ENCODE peak calls at places on chromosomes 11 and 22, in nine cellular contexts. One of them, this sample, is unnamed.

GRCh38 chr11:45857834-45858492 is 10.7 kb downstream of the CRY2 start:
- DNase-seq in LoVo: no peak
- DNase-seq in cardiac septum: no peak
- DNase-seq in stimulated activated CD4-positive, alpha-beta T cell treated with anti-CD3 and anti-CD28 coated beads, TNF-alpha, amount 100 ng/mL, for 1 hour: no peak
- DNase-seq in RWPE1: no peak
- DNase-seq in NCI-H1417 treated with DMSO at 0.1 percent for 48 hours: no peak
- DNase-seq in Calu3: no peak
- DNase-seq in activated CD4-positive, CD25-positive, alpha-beta regulatory T cell: no peak
- DNase-seq in HTR-8/SVneo: no peak
- DNase-seq in this sample: no peak

GRCh38 chr11:76685841-76686240 is 15.3 kb upstream of the LRRC32 start:
- DNase-seq in LoVo: no peak
- DNase-seq in cardiac septum: no peak
- DNase-seq in stimulated activated CD4-positive, alpha-beta T cell treated with anti-CD3 and anti-CD28 coated beads, TNF-alpha, amount 100 ng/mL, for 1 hour: no peak
- DNase-seq in RWPE1: no peak
- DNase-seq in NCI-H1417 treated with DMSO at 0.1 percent for 48 hours: no peak
- DNase-seq in Calu3: no peak
- DNase-seq in activated CD4-positive, CD25-positive, alpha-beta regulatory T cell: no peak
- DNase-seq in HTR-8/SVneo: no peak
- DNase-seq in this sample: no peak

GRCh38 chr22:29255064-29255621 is 12.6 kb downstream of the RHBDD3 start:
- DNase-seq in LoVo: no peak
- DNase-seq in cardiac septum: no peak
- DNase-seq in stimulated activated CD4-positive, alpha-beta T cell treated with anti-CD3 and anti-CD28 coated beads, TNF-alpha, amount 100 ng/mL, for 1 hour: no peak
- DNase-seq in RWPE1: no peak
- DNase-seq in NCI-H1417 treated with DMSO at 0.1 percent for 48 hours: no peak
- DNase-seq in Calu3: no peak
- DNase-seq in activated CD4-positive, CD25-positive, alpha-beta regulatory T cell: no peak
- DNase-seq in HTR-8/SVneo: no peak
- DNase-seq in this sample: no peak

GRCh38 chr11:117930208-117930570 is 987 bp upstream of the TMPRSS13 start:
- DNase-seq in LoVo: no peak
- DNase-seq in cardiac septum: peak; percentile 10
- DNase-seq in stimulated activated CD4-positive, alpha-beta T cell treated with anti-CD3 and anti-CD28 coated beads, TNF-alpha, amount 100 ng/mL, for 1 hour: no peak
- DNase-seq in RWPE1: no peak
- DNase-seq in NCI-H1417 treated with DMSO at 0.1 percent for 48 hours: no peak
- DNase-seq in Calu3: no peak
- DNase-seq in activated CD4-positive, CD25-positive, alpha-beta regulatory T cell: no peak
- DNase-seq in HTR-8/SVneo: no peak
- DNase-seq in this sample: no peak

GRCh38 chr11:3231851-3232744 is at the start of gene MRGPRE:
- DNase-seq in LoVo: no peak
- DNase-seq in cardiac septum: peak; percentile 78
- DNase-seq in stimulated activated CD4-positive, alpha-beta T cell treated with anti-CD3 and anti-CD28 coated beads, TNF-alpha, amount 100 ng/mL, for 1 hour: no peak
- DNase-seq in RWPE1: no peak
- DNase-seq in NCI-H1417 treated with DMSO at 0.1 percent for 48 hours: no peak
- DNase-seq in Calu3: no peak
- DNase-seq in activated CD4-positive, CD25-positive, alpha-beta regulatory T cell: no peak
- DNase-seq in HTR-8/SVneo: no peak
- DNase-seq in this sample: no peak

GRCh38 chr22:46537221-46537945 is at the start of gene CELSR1:
- DNase-seq in LoVo: peak; percentile 66
- DNase-seq in cardiac septum: no peak
- DNase-seq in stimulated activated CD4-positive, alpha-beta T cell treated with anti-CD3 and anti-CD28 coated beads, TNF-alpha, amount 100 ng/mL, for 1 hour: no peak
- DNase-seq in RWPE1: no peak
- DNase-seq in NCI-H1417 treated with DMSO at 0.1 percent for 48 hours: no peak
- DNase-seq in Calu3: peak; percentile 79
- DNase-seq in activated CD4-positive, CD25-positive, alpha-beta regulatory T cell: no peak
- DNase-seq in HTR-8/SVneo: peak; percentile 59
- DNase-seq in this sample: no peak

GRCh38 chr11:134126197-134126822 is 57.4 kb downstream of the JAM3 start:
- DNase-seq in LoVo: no peak
- DNase-seq in cardiac septum: no peak
- DNase-seq in stimulated activated CD4-positive, alpha-beta T cell treated with anti-CD3 and anti-CD28 coated beads, TNF-alpha, amount 100 ng/mL, for 1 hour: no peak
- DNase-seq in RWPE1: no peak
- DNase-seq in NCI-H1417 treated with DMSO at 0.1 percent for 48 hours: no peak
- DNase-seq in Calu3: no peak
- DNase-seq in activated CD4-positive, CD25-positive, alpha-beta regulatory T cell: no peak
- DNase-seq in HTR-8/SVneo: peak; percentile 27
- DNase-seq in this sample: no peak

GRCh38 chr22:43630451-43630850 is 181.7 kb downstream of the EFCAB6 start:
- DNase-seq in LoVo: no peak
- DNase-seq in cardiac septum: no peak
- DNase-seq in stimulated activated CD4-positive, alpha-beta T cell treated with anti-CD3 and anti-CD28 coated beads, TNF-alpha, amount 100 ng/mL, for 1 hour: no peak
- DNase-seq in RWPE1: no peak
- DNase-seq in NCI-H1417 treated with DMSO at 0.1 percent for 48 hours: no peak
- DNase-seq in Calu3: no peak
- DNase-seq in activated CD4-positive, CD25-positive, alpha-beta regulatory T cell: no peak
- DNase-seq in HTR-8/SVneo: no peak
- DNase-seq in this sample: no peak

GRCh38 chr11:73652046-73652730 is 5.8 kb downstream of the PLEKHB1 start:
- DNase-seq in LoVo: no peak
- DNase-seq in cardiac septum: peak; percentile 76
- DNase-seq in stimulated activated CD4-positive, alpha-beta T cell treated with anti-CD3 and anti-CD28 coated beads, TNF-alpha, amount 100 ng/mL, for 1 hour: no peak
- DNase-seq in RWPE1: no peak
- DNase-seq in NCI-H1417 treated with DMSO at 0.1 percent for 48 hours: no peak
- DNase-seq in Calu3: peak; percentile 91
- DNase-seq in activated CD4-positive, CD25-positive, alpha-beta regulatory T cell: no peak
- DNase-seq in HTR-8/SVneo: no peak
- DNase-seq in this sample: no peak

GRCh38 chr11:130546901-130547694 is 98.7 kb downstream of the ADAMTS15 start:
- DNase-seq in LoVo: no peak
- DNase-seq in cardiac septum: peak; percentile 76
- DNase-seq in stimulated activated CD4-positive, alpha-beta T cell treated with anti-CD3 and anti-CD28 coated beads, TNF-alpha, amount 100 ng/mL, for 1 hour: no peak
- DNase-seq in RWPE1: no peak
- DNase-seq in NCI-H1417 treated with DMSO at 0.1 percent for 48 hours: no peak
- DNase-seq in Calu3: no peak
- DNase-seq in activated CD4-positive, CD25-positive, alpha-beta regulatory T cell: no peak
- DNase-seq in HTR-8/SVneo: no peak
- DNase-seq in this sample: no peak

GRCh38 chr22:43085658-43086606 is 3.3 kb downstream of the TTLL1 start:
- DNase-seq in LoVo: no peak
- DNase-seq in cardiac septum: no peak
- DNase-seq in stimulated activated CD4-positive, alpha-beta T cell treated with anti-CD3 and anti-CD28 coated beads, TNF-alpha, amount 100 ng/mL, for 1 hour: no peak
- DNase-seq in RWPE1: no peak
- DNase-seq in NCI-H1417 treated with DMSO at 0.1 percent for 48 hours: no peak
- DNase-seq in Calu3: no peak
- DNase-seq in activated CD4-positive, CD25-positive, alpha-beta regulatory T cell: no peak
- DNase-seq in HTR-8/SVneo: no peak
- DNase-seq in this sample: no peak

GRCh38 chr11:46006418-46007070 is 84.1 kb downstream of the LARGE2 start:
- DNase-seq in LoVo: peak; percentile 71
- DNase-seq in cardiac septum: no peak
- DNase-seq in stimulated activated CD4-positive, alpha-beta T cell treated with anti-CD3 and anti-CD28 coated beads, TNF-alpha, amount 100 ng/mL, for 1 hour: no peak
- DNase-seq in RWPE1: peak; percentile 66
- DNase-seq in NCI-H1417 treated with DMSO at 0.1 percent for 48 hours: peak; percentile 39
- DNase-seq in Calu3: peak; percentile 37
- DNase-seq in activated CD4-positive, CD25-positive, alpha-beta regulatory T cell: no peak
- DNase-seq in HTR-8/SVneo: peak; percentile 76
- DNase-seq in this sample: peak; percentile 18

GRCh38 chr22:50483977-50484853 is 2.4 kb upstream of the MIOX start:
- DNase-seq in LoVo: no peak
- DNase-seq in cardiac septum: no peak
- DNase-seq in stimulated activated CD4-positive, alpha-beta T cell treated with anti-CD3 and anti-CD28 coated beads, TNF-alpha, amount 100 ng/mL, for 1 hour: no peak
- DNase-seq in RWPE1: no peak
- DNase-seq in NCI-H1417 treated with DMSO at 0.1 percent for 48 hours: no peak
- DNase-seq in Calu3: peak; percentile 58
- DNase-seq in activated CD4-positive, CD25-positive, alpha-beta regulatory T cell: no peak
- DNase-seq in HTR-8/SVneo: no peak
- DNase-seq in this sample: no peak

GRCh38 chr22:32951807-32952153 is 106.4 kb downstream of the SYN3 start:
- DNase-seq in LoVo: no peak
- DNase-seq in cardiac septum: peak; percentile 84
- DNase-seq in stimulated activated CD4-positive, alpha-beta T cell treated with anti-CD3 and anti-CD28 coated beads, TNF-alpha, amount 100 ng/mL, for 1 hour: no peak
- DNase-seq in RWPE1: no peak
- DNase-seq in NCI-H1417 treated with DMSO at 0.1 percent for 48 hours: no peak
- DNase-seq in Calu3: no peak
- DNase-seq in activated CD4-positive, CD25-positive, alpha-beta regulatory T cell: no peak
- DNase-seq in HTR-8/SVneo: no peak
- DNase-seq in this sample: no peak

GRCh38 chr11:44926036-44926435 is 24.6 kb downstream of the TP53I11 start:
- DNase-seq in LoVo: no peak
- DNase-seq in cardiac septum: no peak
- DNase-seq in stimulated activated CD4-positive, alpha-beta T cell treated with anti-CD3 and anti-CD28 coated beads, TNF-alpha, amount 100 ng/mL, for 1 hour: no peak
- DNase-seq in RWPE1: no peak
- DNase-seq in NCI-H1417 treated with DMSO at 0.1 percent for 48 hours: no peak
- DNase-seq in Calu3: no peak
- DNase-seq in activated CD4-positive, CD25-positive, alpha-beta regulatory T cell: no peak
- DNase-seq in HTR-8/SVneo: no peak
- DNase-seq in this sample: no peak

GRCh38 chr11:2763939-2764338 is 64.1 kb upstream of the KCNQ1OT1 start:
- DNase-seq in LoVo: no peak
- DNase-seq in cardiac septum: no peak
- DNase-seq in stimulated activated CD4-positive, alpha-beta T cell treated with anti-CD3 and anti-CD28 coated beads, TNF-alpha, amount 100 ng/mL, for 1 hour: no peak
- DNase-seq in RWPE1: no peak
- DNase-seq in NCI-H1417 treated with DMSO at 0.1 percent for 48 hours: no peak
- DNase-seq in Calu3: no peak
- DNase-seq in activated CD4-positive, CD25-positive, alpha-beta regulatory T cell: no peak
- DNase-seq in HTR-8/SVneo: no peak
- DNase-seq in this sample: no peak

GRCh38 chr22:38023045-38023444 is 34.2 kb upstream of the PICK1 start:
- DNase-seq in LoVo: no peak
- DNase-seq in cardiac septum: no peak
- DNase-seq in stimulated activated CD4-positive, alpha-beta T cell treated with anti-CD3 and anti-CD28 coated beads, TNF-alpha, amount 100 ng/mL, for 1 hour: no peak
- DNase-seq in RWPE1: no peak
- DNase-seq in NCI-H1417 treated with DMSO at 0.1 percent for 48 hours: no peak
- DNase-seq in Calu3: no peak
- DNase-seq in activated CD4-positive, CD25-positive, alpha-beta regulatory T cell: no peak
- DNase-seq in HTR-8/SVneo: no peak
- DNase-seq in this sample: no peak

GRCh38 chr11:16603890-16604783 is 134.3 kb upstream of the C11orf58 start:
- DNase-seq in LoVo: peak; percentile 20
- DNase-seq in cardiac septum: peak; percentile 83
- DNase-seq in stimulated activated CD4-positive, alpha-beta T cell treated with anti-CD3 and anti-CD28 coated beads, TNF-alpha, amount 100 ng/mL, for 1 hour: no peak
- DNase-seq in RWPE1: no peak
- DNase-seq in NCI-H1417 treated with DMSO at 0.1 percent for 48 hours: no peak
- DNase-seq in Calu3: peak; percentile 51
- DNase-seq in activated CD4-positive, CD25-positive, alpha-beta regulatory T cell: no peak
- DNase-seq in HTR-8/SVneo: no peak
- DNase-seq in this sample: no peak